ENCODE peak calls at places on chromosome 18, in four cellular contexts. One of them, this sample, is unnamed.

GRCh38 chr18:56672391-56672790 is 21.2 kb downstream of the WDR7 start:
- DNase-seq in WERI-Rb-1: no peak
- DNase-seq in astrocyte of the cerebellum: no peak
- DNase-seq in PC-3: no peak
- DNase-seq in this sample: no peak

GRCh38 chr18:490624-491023 is 9.9 kb downstream of the COLEC12 start:
- DNase-seq in WERI-Rb-1: no peak
- DNase-seq in astrocyte of the cerebellum: no peak
- DNase-seq in PC-3: no peak
- DNase-seq in this sample: no peak

GRCh38 chr18:80252136-80252535 is 4.8 kb upstream of the PARD6G start:
- DNase-seq in WERI-Rb-1: no peak
- DNase-seq in astrocyte of the cerebellum: peak; percentile 5
- DNase-seq in PC-3: peak; percentile 25
- DNase-seq in this sample: no peak

GRCh38 chr18:33316146-33316587 is 124.4 kb downstream of the CCDC178 start:
- DNase-seq in WERI-Rb-1: peak; percentile 12
- DNase-seq in astrocyte of the cerebellum: no peak
- DNase-seq in PC-3: no peak
- DNase-seq in this sample: no peak

GRCh38 chr18:12476955-12477354 is 69.2 kb downstream of the PRELID3A start:
- DNase-seq in WERI-Rb-1: no peak
- DNase-seq in astrocyte of the cerebellum: no peak
- DNase-seq in PC-3: no peak
- DNase-seq in this sample: no peak

GRCh38 chr18:36189486-36189885 is 2.2 kb downstream of the MOCOS start:
- DNase-seq in WERI-Rb-1: no peak
- DNase-seq in astrocyte of the cerebellum: no peak
- DNase-seq in PC-3: no peak
- DNase-seq in this sample: no peak

GRCh38 chr18:26804474-26804873 is 61.0 kb downstream of the AQP4 start:
- DNase-seq in WERI-Rb-1: peak; percentile 31
- DNase-seq in astrocyte of the cerebellum: peak; percentile 43
- DNase-seq in PC-3: no peak
- DNase-seq in this sample: peak; percentile 43

GRCh38 chr18:51724790-51725721 is 527.6 kb upstream of the MEX3C start:
- DNase-seq in WERI-Rb-1: no peak
- DNase-seq in astrocyte of the cerebellum: peak; percentile 0
- DNase-seq in PC-3: no peak
- DNase-seq in this sample: no peak

GRCh38 chr18:48929951-48930713 is 20.6 kb downstream of the SMAD7 start:
- DNase-seq in WERI-Rb-1: no peak
- DNase-seq in astrocyte of the cerebellum: no peak
- DNase-seq in PC-3: no peak
- DNase-seq in this sample: peak; percentile 64

GRCh38 chr18:13207274-13207673 is 11.3 kb upstream of the LDLRAD4 start:
- DNase-seq in WERI-Rb-1: no peak
- DNase-seq in astrocyte of the cerebellum: no peak
- DNase-seq in PC-3: no peak
- DNase-seq in this sample: no peak

GRCh38 chr18:4454548-4455112 is 477 bp downstream of the DLGAP1 start:
- DNase-seq in WERI-Rb-1: no peak
- DNase-seq in astrocyte of the cerebellum: no peak
- DNase-seq in PC-3: no peak
- DNase-seq in this sample: no peak

GRCh38 chr18:4450065-4450676 is 4.9 kb downstream of the DLGAP1 start:
- DNase-seq in WERI-Rb-1: no peak
- DNase-seq in astrocyte of the cerebellum: no peak
- DNase-seq in PC-3: no peak
- DNase-seq in this sample: no peak

GRCh38 chr18:4455113-4455811 is at the start of gene DLGAP1:
- DNase-seq in WERI-Rb-1: peak; percentile 25
- DNase-seq in astrocyte of the cerebellum: peak; percentile 32
- DNase-seq in PC-3: peak; percentile 17
- DNase-seq in this sample: peak; percentile 81

DNA sequence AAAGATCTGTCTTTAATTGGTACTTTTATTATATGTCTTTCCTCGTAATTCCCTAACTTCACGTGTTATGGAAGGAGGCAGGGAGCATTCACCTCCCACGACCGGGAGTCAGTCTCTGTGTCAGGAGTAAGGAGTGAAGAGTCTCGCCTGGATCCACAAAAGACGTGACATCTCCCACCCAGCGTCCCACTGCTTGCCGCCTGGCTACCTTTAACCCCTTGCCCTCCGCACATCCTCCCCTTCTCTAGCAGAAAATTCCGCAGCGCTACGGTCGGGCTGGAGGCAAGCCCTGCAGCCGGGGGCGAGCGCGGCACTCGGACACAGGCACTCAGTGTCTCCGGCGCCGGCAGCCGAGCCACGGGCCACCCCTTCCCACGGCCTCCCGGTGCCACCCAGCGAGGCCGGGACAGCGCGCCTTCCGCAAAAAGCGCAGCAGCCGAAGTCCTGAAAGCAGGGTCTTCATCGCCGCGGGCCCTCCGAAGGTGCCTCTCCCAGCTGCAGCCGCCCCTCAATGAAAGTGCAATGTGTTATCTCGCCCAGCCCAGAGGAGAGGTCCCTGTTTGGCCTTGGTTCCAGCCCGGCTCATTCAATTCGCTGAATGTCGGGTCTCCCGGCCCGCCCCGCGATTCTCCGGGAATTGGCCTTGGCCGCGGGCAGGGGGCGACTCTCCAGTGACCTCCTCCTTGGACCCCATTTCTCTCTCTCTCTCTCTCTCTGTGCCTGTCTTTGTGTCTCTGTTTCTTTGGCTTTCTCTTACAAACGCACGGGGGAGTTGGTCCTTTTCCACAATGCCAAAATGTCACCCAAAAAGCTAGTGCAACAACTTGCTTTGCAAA is 1.2 kb downstream of the DLGAP1 start:
- DNase-seq in WERI-Rb-1: no peak
- DNase-seq in astrocyte of the cerebellum: no peak
- DNase-seq in PC-3: no peak
- DNase-seq in this sample: peak; percentile 71
- TF ChIP-seq CTCF in WERI-Rb-1: no peak
- TF ChIP-seq CTCF in astrocyte of the cerebellum: peak; percentile 17
- TF ChIP-seq CTCF in PC-3: no peak
- TF ChIP-seq CTCF in this sample: no peak

DNA sequence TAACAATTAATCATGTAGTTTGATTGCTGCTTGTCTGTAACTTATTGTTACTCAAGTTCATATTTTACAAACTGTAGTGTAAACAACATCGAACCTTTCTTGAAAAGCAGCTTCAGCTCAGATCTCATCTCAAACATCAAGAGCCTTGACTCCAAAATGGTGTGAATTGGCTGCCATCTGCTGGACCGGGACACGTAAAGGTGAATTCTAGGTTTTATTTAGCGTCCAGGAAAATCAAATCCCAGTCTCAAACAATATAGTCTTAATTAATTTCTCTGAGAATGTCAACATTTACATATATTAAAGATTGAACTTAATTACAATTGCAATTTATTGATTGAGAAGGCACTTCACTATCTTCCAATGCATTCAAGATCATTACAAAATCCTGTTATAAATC is 453.0 kb downstream of the GALR1 start:
- DNase-seq in WERI-Rb-1: peak; percentile 76
- DNase-seq in astrocyte of the cerebellum: peak; percentile 28
- DNase-seq in PC-3: peak; percentile 32
- DNase-seq in this sample: peak; percentile 63
- TF ChIP-seq CTCF in WERI-Rb-1: peak; percentile 57
- TF ChIP-seq CTCF in astrocyte of the cerebellum: peak; percentile 32
- TF ChIP-seq CTCF in PC-3: peak; percentile 45
- TF ChIP-seq CTCF in this sample: no peak

GRCh38 chr18:59717291-59717690 is 20.1 kb upstream of the CCBE1 start:
- DNase-seq in WERI-Rb-1: no peak
- DNase-seq in astrocyte of the cerebellum: no peak
- DNase-seq in PC-3: no peak
- DNase-seq in this sample: no peak
- TF ChIP-seq CTCF in WERI-Rb-1: no peak
- TF ChIP-seq CTCF in astrocyte of the cerebellum: no peak
- TF ChIP-seq CTCF in PC-3: no peak
- TF ChIP-seq CTCF in this sample: no peak

GRCh38 chr18:54330768-54331548 is 26.7 kb downstream of the STARD6 start:
- DNase-seq in WERI-Rb-1: no peak
- DNase-seq in astrocyte of the cerebellum: no peak
- DNase-seq in PC-3: peak; percentile 20
- DNase-seq in this sample: no peak
- TF ChIP-seq CTCF in WERI-Rb-1: no peak
- TF ChIP-seq CTCF in astrocyte of the cerebellum: no peak
- TF ChIP-seq CTCF in PC-3: no peak
- TF ChIP-seq CTCF in this sample: no peak

GRCh38 chr18:2655153-2655953 is at the start of gene SMCHD1:
- DNase-seq in WERI-Rb-1: peak; percentile 87
- DNase-seq in astrocyte of the cerebellum: peak; percentile 53
- DNase-seq in PC-3: peak; percentile 78
- DNase-seq in this sample: peak; percentile 80
- TF ChIP-seq CTCF in WERI-Rb-1: no peak
- TF ChIP-seq CTCF in astrocyte of the cerebellum: no peak
- TF ChIP-seq CTCF in PC-3: no peak
- TF ChIP-seq CTCF in this sample: no peak

GRCh38 chr18:65093341-65093740 is 657.5 kb upstream of the CDH7 start:
- DNase-seq in WERI-Rb-1: no peak
- DNase-seq in astrocyte of the cerebellum: no peak
- DNase-seq in PC-3: no peak
- DNase-seq in this sample: peak; percentile 28

DNA sequence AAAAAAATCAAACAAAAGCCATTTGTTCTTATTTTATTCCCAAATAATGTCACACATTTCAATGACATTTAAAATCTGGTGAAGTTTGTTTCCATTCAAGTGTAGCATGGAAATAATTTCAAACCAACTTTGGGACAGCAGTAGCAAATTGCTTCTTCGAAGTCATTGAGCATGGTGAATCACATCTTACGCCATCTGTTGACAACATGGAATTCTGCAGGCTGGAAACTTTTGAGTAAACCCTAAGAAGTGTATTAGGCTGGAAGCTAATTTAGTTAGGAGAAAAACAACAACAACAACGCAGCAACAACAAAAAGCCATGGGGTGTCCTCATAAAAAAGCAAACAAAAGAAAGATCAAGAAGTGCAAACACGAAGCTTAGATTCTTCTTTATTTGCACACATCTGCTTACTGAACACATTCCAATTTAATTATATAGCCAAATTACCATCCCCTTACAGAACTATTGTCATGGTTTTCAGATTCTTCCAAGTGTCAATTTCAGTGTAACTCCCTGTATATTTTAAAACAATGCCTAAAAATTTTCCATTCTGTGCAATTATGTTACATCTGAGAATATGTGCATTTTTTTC is 659.0 kb upstream of the CDH7 start:
- DNase-seq in WERI-Rb-1: peak; percentile 2
- DNase-seq in astrocyte of the cerebellum: peak; percentile 1
- DNase-seq in PC-3: peak; percentile 69
- DNase-seq in this sample: no peak
- TF ChIP-seq CTCF in WERI-Rb-1: peak; percentile 33
- TF ChIP-seq CTCF in astrocyte of the cerebellum: peak; percentile 65
- TF ChIP-seq CTCF in PC-3: peak; percentile 72
- TF ChIP-seq CTCF in this sample: peak; percentile 48

GRCh38 chr18:68925268-68925667 is 127.4 kb downstream of the CCDC102B start:
- DNase-seq in WERI-Rb-1: no peak
- DNase-seq in astrocyte of the cerebellum: no peak
- DNase-seq in PC-3: peak; percentile 9
- DNase-seq in this sample: no peak
- TF ChIP-seq CTCF in WERI-Rb-1: peak; percentile 33
- TF ChIP-seq CTCF in astrocyte of the cerebellum: peak; percentile 53
- TF ChIP-seq CTCF in PC-3: peak; percentile 52
- TF ChIP-seq CTCF in this sample: peak; percentile 35

GRCh38 chr18:4017479-4017878 is 437.6 kb downstream of the DLGAP1 start:
- DNase-seq in WERI-Rb-1: peak; percentile 13
- DNase-seq in astrocyte of the cerebellum: no peak
- DNase-seq in PC-3: peak; percentile 14
- DNase-seq in this sample: no peak
- TF ChIP-seq CTCF in WERI-Rb-1: peak; percentile 35
- TF ChIP-seq CTCF in astrocyte of the cerebellum: peak; percentile 29
- TF ChIP-seq CTCF in PC-3: peak; percentile 43
- TF ChIP-seq CTCF in this sample: no peak